ENCODE peak calls at places on chromosomes 13 and 19, in four cellular contexts. V is tibial nerve, B is transverse colon, I is tibial artery. E is an unnamed sample. For H3K9me3, the result is how much of the 10 kb centered on the place peaks cover.

GRCh38 chr19:1822210-1822609 is 10.1 kb upstream of the ATP8B3 start:
- DNase-seq in V (no peak), B (no peak), I (no peak), E (no peak)

GRCh38 chr13:32504263-32504662 is 34.3 kb downstream of the N4BP2L2 start:
- DNase-seq in V (no peak), B (no peak), I (no peak), E (no peak)

GRCh38 chr19:36093687-36094086 is 17.3 kb upstream of the OVOL3 start:
- DNase-seq in V (no peak), B (no peak), I (no peak), E (no peak)

GRCh38 chr19:17749912-17750317 is 1.4 kb upstream of the FCHO1 start:
- DNase-seq in V (no peak), B (no peak), I (no peak), E (no peak)

GRCh38 chr19:827710-828321 is at the start of gene AZU1:
- DNase-seq in V (no peak), B (peak), I (no peak), E (peak)

GRCh38 chr19:33486407-33486806 is 35.2 kb downstream of the PEPD start:
- DNase-seq in V (no peak), B (no peak), I (peak), E (peak)

GRCh38 chr19:28341810-28342350 is 871.1 kb downstream of the UQCRFS1 start:
- DNase-seq in V (no peak), B (no peak), I (no peak), E (no peak)

GRCh38 chr19:8004723-8005513 is 523 bp downstream of the ELAVL1 start:
- DNase-seq in V (no peak), B (no peak), I (no peak), E (no peak)

GRCh38 chr13:44537238-44537637 is 38.9 kb downstream of the TSC22D1 start:
- DNase-seq in V (no peak), B (no peak), I (no peak), E (no peak)

GRCh38 chr19:29952127-29952526 is 10.1 kb downstream of the URI1 start:
- DNase-seq in V (no peak), B (no peak), I (no peak), E (no peak)

GRCh38 chr13:54614729-54615128 is 1586.1 kb downstream of the OLFM4 start:
- DNase-seq in V (no peak), B (no peak), I (no peak), E (no peak)

GRCh38 chr13:52125547-52125946 is 3.3 kb downstream of the NEK5 start:
- DNase-seq in V (no peak), B (no peak), I (no peak), E (no peak)

GRCh38 chr13:88823114-88823513 is 1151.9 kb downstream of the SLITRK5 start:
- DNase-seq in V (no peak), B (no peak), I (no peak), E (no peak)

GRCh38 chr19:18972301-18972831 is 31.3 kb upstream of the HOMER3 start:
- DNase-seq in V (no peak), B (no peak), I (no peak), E (no peak)

GRCh38 chr19:1896508-1896907 is 8.7 kb upstream of the ADAT3 start:
- DNase-seq in V (no peak), B (no peak), I (no peak), E (no peak)

GRCh38 chr13:113090415-113090770 is 15.2 kb upstream of the F7 start:
- DNase-seq in V (no peak), B (no peak), I (no peak), E (no peak)

GRCh38 chr19:38290631-38291147 is 13.4 kb upstream of the C19orf33 start:
- DNase-seq in V (no peak), B (no peak), I (no peak), E (peak)

GRCh38 chr19:14629557-14629956 is 45.1 kb downstream of the ADGRE3 start:
- DNase-seq in V (no peak), B (no peak), I (no peak), E (no peak)

GRCh38 chr13:77417897-77418296 is 91.0 kb upstream of the MYCBP2 start:
- DNase-seq in V (no peak), B (no peak), I (no peak), E (no peak)

GRCh38 chr13:40230833-40231266 is 435.6 kb downstream of the FOXO1 start:
- DNase-seq in V (no peak), B (no peak), I (no peak), E (no peak)

GRCh38 chr19:2376784-2377519 is 16.9 kb downstream of the TMPRSS9 start:
- DNase-seq in V (no peak), B (no peak), I (no peak), E (no peak)

GRCh38 chr19:8575467-8575997 is 1.7 kb downstream of the MYO1F start:
- DNase-seq in V (no peak), B (peak), I (no peak), E (no peak)

GRCh38 chr19:17216058-17216670 is 1.0 kb downstream of the USE1 start:
- DNase-seq in V (no peak), B (no peak), I (no peak), E (no peak)

GRCh38 chr19:33052352-33052972 is 12.2 kb downstream of the RHPN2 start:
- DNase-seq in V (no peak), B (peak), I (no peak), E (peak)

GRCh38 chr13:101785858-101786257 is 333.4 kb downstream of the ITGBL1 start:
- DNase-seq in V (no peak), B (no peak), I (no peak), E (peak)

GRCh38 chr19:38455031-38455430 is 21.5 kb downstream of the RYR1 start:
- DNase-seq in V (no peak), B (no peak), I (no peak), E (no peak)

GRCh38 chr13:46896346-46897138 is at the start of gene HTR2A:
- DNase-seq in V (no peak), B (no peak), I (no peak), E (peak)

GRCh38 chr13:40670307-40670706 is 3.9 kb upstream of the FOXO1 start:
- DNase-seq in V (no peak), B (no peak), I (no peak), E (no peak)

GRCh38 chr13:47837104-47837880 is 163.8 kb downstream of the SUCLA2 start:
- DNase-seq in V (no peak), B (no peak), I (no peak), E (no peak)

GRCh38 chr13:86318424-86318823 is 519.2 kb upstream of the SLITRK6 start:
- DNase-seq in V (no peak), B (no peak), I (no peak), E (no peak)

GRCh38 chr19:18985257-18985656 is 44.2 kb upstream of the HOMER3 start:
- DNase-seq in V (no peak), B (no peak), I (no peak), E (peak)

GRCh38 chr19:16575861-16576689 is 3.9 kb upstream of the SLC35E1 start:
- DNase-seq in V (no peak), B (no peak), I (no peak), E (no peak)

GRCh38 chr13:69545500-69546025 is 562.1 kb upstream of the ATXN8OS start:
- DNase-seq in V (no peak), B (no peak), I (no peak), E (no peak)

GRCh38 chr19:19137556-19138109 is 645 bp downstream of the TMEM161A start:
- DNase-seq in V (no peak), B (no peak), I (no peak), E (no peak)

GRCh38 chr19:54532528-54532927 is 29.9 kb downstream of the LAIR2 start:
- DNase-seq in V (no peak), B (no peak), I (no peak), E (no peak)

GRCh38 chr19:34430738-34431625 is 2.8 kb downstream of the UBA2 start:
- DNase-seq in V (no peak), B (no peak), I (no peak), E (no peak)

GRCh38 chr19:40253611-40254092 is 27.2 kb upstream of the CCNP start:
- DNase-seq in V (no peak), B (no peak), I (no peak), E (no peak)

GRCh38 chr13:111283991-111284390 is 36.5 kb upstream of the TEX29 start:
- DNase-seq in V (no peak), B (no peak), I (no peak), E (peak)

GRCh38 chr13:24203726-24204295 is 43.3 kb downstream of the SPATA13 start:
- DNase-seq in V (no peak), B (no peak), I (no peak), E (no peak)

GRCh38 chr13:25738342-25738771 is 313.5 kb downstream of the SHISA2 start:
- DNase-seq in V (no peak), B (no peak), I (no peak), E (peak)
- H3K27ac ChIP-seq in V (no peak), B (no peak), I (no peak), E (no peak)

GRCh38 chr13:49549289-49549688 is 36.1 kb downstream of the RCBTB1 start:
- DNase-seq in V (no peak), B (no peak), I (no peak), E (peak)
- TF ChIP-seq CTCF in V (no peak), B (no peak), I (peak), E (peak)

GRCh38 chr19:57927587-57927986 is 7.6 kb downstream of the ZNF418 start:
- DNase-seq in V (no peak), B (no peak), I (no peak), E (no peak)
- H3K9me3 ChIP-seq in V (half or more), B (half or more), I (half or more), E (under half)

GRCh38 chr13:109700176-109700575 is 86.2 kb downstream of the IRS2 start:
- DNase-seq in V (peak), B (peak), I (peak), E (peak)
- H3K27ac ChIP-seq in V (peak), B (peak), I (no peak), E (no peak)

DNA sequence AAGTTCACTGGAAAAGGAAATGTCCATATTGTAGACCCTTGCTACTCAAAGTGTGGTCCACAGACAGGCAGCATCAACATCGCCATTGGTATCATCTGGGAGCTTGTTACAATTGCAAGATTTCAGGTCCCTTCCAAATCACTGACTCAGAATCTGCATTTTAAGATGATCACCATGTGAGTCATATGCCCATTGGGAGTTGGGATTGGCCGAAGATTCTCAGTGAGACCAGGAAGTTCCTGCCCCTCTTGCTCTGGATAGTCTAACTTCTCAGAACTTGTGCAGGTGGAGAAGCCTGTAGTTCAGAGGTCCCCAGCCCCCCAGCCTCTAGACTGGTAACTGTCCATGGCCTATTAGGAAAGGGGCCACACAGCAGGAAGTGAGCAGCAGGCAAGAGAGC is 48.9 kb upstream of the URAD start:
- DNase-seq in V (no peak), B (no peak), I (no peak), E (no peak)
- TF ChIP-seq CTCF in V (no peak), B (no peak), I (no peak), E (no peak)